ENCODE peak calls at places on chromosomes 16 and 17, in six cellular contexts. O, M, Y, D, S and B are unnamed samples.

GRCh38 chr16:19396555-19397011 is 21.1 kb upstream of the TMC5 start:
- DNase-seq in O (no peak), M (no peak), Y (no peak), D (no peak), S (no peak), B (no peak)

GRCh38 chr16:69133555-69133954 is 1.1 kb downstream of the UTP4 start:
- DNase-seq in O (no peak), M (no peak), Y (no peak), D (no peak), S (no peak), B (no peak)

GRCh38 chr16:27369806-27370205 is 32.2 kb upstream of the IL21R start:
- DNase-seq in O (no peak), M (no peak), Y (no peak), D (no peak), S (no peak), B (peak)

GRCh38 chr17:55160501-55160900 is 104.3 kb upstream of the HLF start:
- DNase-seq in O (no peak), M (no peak), Y (no peak), D (no peak), S (no peak), B (no peak)

GRCh38 chr16:79767597-79768280 is 167.2 kb upstream of the MAF start:
- DNase-seq in O (no peak), M (peak), Y (no peak), D (no peak), S (no peak), B (peak)

GRCh38 chr17:72122668-72123495 is 2.1 kb downstream of the SOX9 start:
- DNase-seq in O (no peak), M (peak), Y (no peak), D (no peak), S (peak), B (peak)

GRCh38 chr17:19327039-19327776 is 35.3 kb downstream of the B9D1 start:
- DNase-seq in O (peak), M (peak), Y (no peak), D (no peak), S (no peak), B (no peak)

GRCh38 chr17:39679521-39680192 is 8.2 kb downstream of the PGAP3 start:
- DNase-seq in O (no peak), M (no peak), Y (no peak), D (no peak), S (no peak), B (no peak)

GRCh38 chr16:66543541-66543940 is 6.4 kb downstream of the TK2 start:
- DNase-seq in O (no peak), M (no peak), Y (no peak), D (no peak), S (no peak), B (no peak)

GRCh38 chr16:16075463-16076399 is 126.3 kb downstream of the ABCC1 start:
- DNase-seq in O (no peak), M (no peak), Y (no peak), D (no peak), S (no peak), B (no peak)

GRCh38 chr16:31420037-31420436 is 8.1 kb downstream of the COX6A2 start:
- DNase-seq in O (no peak), M (no peak), Y (no peak), D (no peak), S (no peak), B (no peak)

GRCh38 chr16:88059701-88060386 is 108.6 kb downstream of the BANP start:
- DNase-seq in O (no peak), M (no peak), Y (no peak), D (no peak), S (peak), B (no peak)

GRCh38 chr16:58000706-58001676 is at the start of gene USB1:
- DNase-seq in O (peak), M (peak), Y (peak), D (peak), S (peak), B (peak)
- TF ChIP-seq JUN in O (peak), M (no peak), Y (no peak), D (no peak), S (no peak), B (no peak)

GRCh38 chr17:16407911-16408588 is 7.3 kb upstream of the TRPV2 start:
- DNase-seq in O (no peak), M (peak), Y (peak), D (peak), S (peak), B (peak)
- TF ChIP-seq JUN in O (no peak), M (no peak), Y (no peak), D (no peak), S (no peak), B (no peak)

DNA sequence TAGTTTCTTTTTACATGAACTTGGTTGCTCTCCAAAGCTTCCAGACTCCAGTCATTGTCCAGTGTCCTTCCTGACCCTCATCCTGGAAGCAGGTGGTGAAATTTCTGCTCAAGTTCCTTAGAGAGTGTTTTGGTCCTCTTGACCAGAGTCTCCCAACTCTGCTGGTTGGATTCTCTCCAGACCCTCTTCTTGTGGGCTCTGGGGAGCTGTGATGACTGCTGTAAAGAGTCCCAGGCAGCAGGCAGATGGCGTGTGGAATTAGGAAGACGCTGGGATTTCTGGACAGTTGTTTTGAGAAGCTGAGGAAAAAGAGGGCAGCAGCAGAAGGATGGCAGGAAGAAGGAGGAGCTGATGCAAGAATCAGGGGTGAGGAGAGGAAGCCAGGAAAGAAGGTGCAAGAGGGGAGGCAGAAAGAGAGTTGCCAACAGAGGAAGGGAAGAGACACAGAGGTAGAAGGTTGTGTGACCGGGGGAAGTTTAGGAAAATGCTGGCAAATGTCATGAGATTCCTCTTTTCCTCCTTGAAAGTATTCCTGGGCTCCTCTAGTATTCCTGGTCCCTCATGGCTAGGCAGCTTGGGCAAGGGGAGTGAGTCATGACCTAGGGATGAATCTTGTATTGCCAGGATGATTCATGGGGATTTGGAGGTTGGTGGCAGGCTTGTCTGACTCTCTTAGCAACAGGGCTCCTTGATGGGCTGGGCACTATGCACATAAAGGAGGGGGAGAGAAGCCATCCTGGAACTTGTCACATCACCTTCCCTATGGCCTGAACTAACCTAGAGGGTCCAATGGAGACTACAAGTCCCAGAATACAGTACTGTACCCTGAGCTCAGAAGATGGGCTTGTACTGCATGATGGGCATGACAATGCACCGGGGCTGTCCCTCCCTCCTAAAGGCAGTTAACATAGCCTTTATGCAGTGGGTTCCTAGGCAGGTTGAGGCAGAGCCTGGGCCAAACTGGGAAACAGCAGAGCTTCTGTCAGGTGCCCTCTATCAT is 1.9 kb upstream of the SEZ6 start:
- DNase-seq in O (peak), M (no peak), Y (no peak), D (no peak), S (no peak), B (no peak)
- TF ChIP-seq JUN in O (no peak), M (no peak), Y (no peak), D (no peak), S (no peak), B (no peak)

DNA sequence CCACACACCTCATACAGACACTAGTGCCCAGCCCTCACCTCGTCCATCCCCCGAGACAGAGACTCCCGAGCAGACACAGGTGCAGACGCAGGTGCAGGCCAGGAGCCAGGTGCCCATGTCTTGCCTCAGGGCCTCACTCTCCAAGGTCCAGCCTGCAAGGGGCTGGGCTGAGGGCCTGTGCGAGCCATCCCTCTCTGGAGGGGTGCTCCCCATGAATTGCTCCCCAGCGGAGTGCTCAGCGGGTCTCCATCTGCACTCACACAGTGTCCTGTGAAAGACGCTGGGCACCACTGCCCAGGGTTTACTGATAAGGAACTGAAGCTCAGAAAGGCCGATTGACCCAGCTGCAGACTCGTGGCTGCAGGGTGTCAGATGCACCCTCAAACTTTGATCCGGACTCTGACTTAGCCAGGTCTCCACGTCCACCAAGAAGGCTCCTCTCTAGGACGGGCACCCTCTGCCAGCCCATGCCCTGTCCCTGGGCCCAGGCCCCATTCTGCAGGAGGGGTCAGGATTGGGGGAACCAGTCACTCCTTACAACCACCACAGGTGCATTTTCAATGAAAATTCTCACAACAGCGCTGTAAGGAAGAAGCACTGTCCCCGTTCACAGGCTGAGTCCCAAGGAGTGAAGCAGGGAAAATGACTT is 16.9 kb downstream of the POLR3K start:
- DNase-seq in O (no peak), M (no peak), Y (no peak), D (no peak), S (no peak), B (no peak)
- TF ChIP-seq JUN in O (no peak), M (no peak), Y (no peak), D (no peak), S (no peak), B (no peak)

GRCh38 chr16:20626971-20627370 is 50.8 kb upstream of the ACSM2B start:
- DNase-seq in O (no peak), M (no peak), Y (no peak), D (no peak), S (no peak), B (no peak)

GRCh38 chr16:20621406-20621805 is 45.2 kb upstream of the ACSM2B start:
- DNase-seq in O (no peak), M (no peak), Y (no peak), D (no peak), S (no peak), B (no peak)

GRCh38 chr16:20622498-20622870 is 46.3 kb upstream of the ACSM2B start:
- DNase-seq in O (no peak), M (no peak), Y (no peak), D (no peak), S (no peak), B (no peak)

GRCh38 chr16:20624882-20625807 is 49.0 kb upstream of the ACSM2B start:
- DNase-seq in O (no peak), M (no peak), Y (no peak), D (no peak), S (no peak), B (no peak)

DNA sequence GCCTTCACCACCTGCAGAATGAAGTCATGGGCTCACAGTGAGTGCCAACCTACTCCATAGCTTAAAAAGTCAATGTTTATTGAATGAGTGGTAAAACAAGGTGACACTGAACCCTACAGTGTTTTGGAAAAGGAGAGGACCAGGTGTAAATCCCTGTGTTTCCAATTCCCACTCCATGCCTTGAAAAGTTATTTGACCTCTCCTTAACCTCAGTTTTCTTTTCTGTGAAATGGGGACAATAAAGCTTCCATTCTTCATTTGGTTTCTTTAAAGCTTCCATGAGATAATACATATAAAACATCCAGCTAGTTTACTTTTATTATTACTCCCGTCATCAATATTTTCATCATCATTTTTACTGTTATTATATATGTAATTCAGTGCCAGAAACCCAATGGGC is 48.0 kb upstream of the ACSM2B start:
- DNase-seq in O (no peak), M (no peak), Y (no peak), D (no peak), S (no peak), B (no peak)
- TF ChIP-seq JUN in O (no peak), M (no peak), Y (no peak), D (no peak), S (no peak), B (no peak)

DNA sequence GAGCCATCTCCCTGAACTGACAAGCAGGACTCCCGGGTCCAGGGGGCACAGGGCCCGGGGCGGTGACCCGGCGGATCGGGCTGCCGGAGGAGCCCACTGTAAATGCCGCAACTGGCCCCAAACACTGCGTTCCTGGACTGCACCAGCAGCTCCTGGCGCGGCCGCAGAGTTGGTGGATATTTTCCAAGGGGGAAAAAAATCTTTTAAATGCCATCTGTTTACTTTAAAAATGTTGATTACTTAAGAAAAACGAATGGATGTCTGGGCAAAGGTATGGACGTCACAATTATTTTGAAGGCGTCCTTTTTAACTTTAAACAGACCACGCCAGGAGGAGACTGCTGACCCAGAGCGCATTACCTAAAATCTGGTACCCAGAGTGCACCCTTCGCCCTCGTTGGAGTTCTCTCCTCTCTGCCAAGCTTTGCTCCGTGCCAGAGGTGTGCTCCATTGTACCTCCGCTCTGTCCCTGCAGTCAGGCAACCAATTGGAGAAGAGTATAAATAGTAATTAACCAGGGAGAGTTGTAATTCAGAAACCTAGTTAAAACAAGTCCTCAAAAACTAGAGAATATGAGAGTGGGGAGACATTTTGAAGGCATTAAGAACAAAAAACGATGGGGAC is 3.5 kb downstream of the HS3ST3B1 start:
- DNase-seq in O (no peak), M (no peak), Y (no peak), D (no peak), S (peak), B (no peak)
- TF ChIP-seq JUN in O (no peak), M (no peak), Y (no peak), D (no peak), S (no peak), B (no peak)

GRCh38 chr17:63431939-63432804 is 13.9 kb downstream of the CYB561 start:
- DNase-seq in O (no peak), M (no peak), Y (peak), D (peak), S (no peak), B (peak)

GRCh38 chr17:63433746-63434591 is 12.1 kb downstream of the CYB561 start:
- DNase-seq in O (no peak), M (no peak), Y (no peak), D (no peak), S (no peak), B (no peak)

GRCh38 chr17:63429766-63430165 is 16.3 kb downstream of the CYB561 start:
- DNase-seq in O (no peak), M (no peak), Y (no peak), D (no peak), S (no peak), B (no peak)

GRCh38 chr17:63430223-63430622 is 15.9 kb downstream of the CYB561 start:
- DNase-seq in O (no peak), M (no peak), Y (no peak), D (no peak), S (no peak), B (no peak)

GRCh38 chr17:63431618-63431938 is 14.5 kb downstream of the CYB561 start:
- DNase-seq in O (no peak), M (no peak), Y (no peak), D (no peak), S (no peak), B (no peak)
- TF ChIP-seq JUN in O (no peak), M (no peak), Y (no peak), D (no peak), S (no peak), B (no peak)